ENCODE peak calls at places on chromosomes 1 and 21, in six cellular contexts. Q is SHP77, R is right lobe of liver, E is mammary epithelial cell, T is hypothalamus, I is GM04504. J is an unnamed sample.

GRCh38 chr1:35324486-35324885 is 56.0 kb downstream of the ZMYM4 start:
- DNase-seq in R (no peak), E (peak; percentile 26), Q (no peak), I (no peak), T (no peak), J (no peak)

GRCh38 chr1:13702425-13703127 is 2.6 kb downstream of the PRDM2 start:
- DNase-seq in I (no peak), R (no peak), T (no peak), E (no peak), Q (no peak), J (no peak)

GRCh38 chr1:171655215-171656116 is 3.0 kb upstream of the MYOC start:
- DNase-seq in R (peak; percentile 61), I (no peak), E (no peak), T (peak; percentile 12), Q (peak; percentile 57), J (peak; percentile 89)

GRCh38 chr1:41851589-41851988 is 67.1 kb downstream of the HIVEP3 start:
- DNase-seq in E (peak; percentile 80), I (no peak), T (no peak), R (no peak), Q (no peak), J (no peak)

GRCh38 chr1:203167026-203167912 is 8.4 kb downstream of the MYBPH start:
- DNase-seq in Q (no peak), E (no peak), R (no peak), I (no peak), T (no peak), J (no peak)

GRCh38 chr1:199029855-199030254 is 391.0 kb downstream of the PTPRC start:
- DNase-seq in R (no peak), Q (no peak), T (no peak), I (no peak), E (peak; percentile 68), J (no peak)

GRCh38 chr1:65001238-65001792 is 35.0 kb upstream of the JAK1 start:
- DNase-seq in Q (no peak), E (no peak), I (peak; percentile 15), T (no peak), R (peak; percentile 85), J (peak; percentile 87)

GRCh38 chr1:54754045-54754444 is 10.3 kb downstream of the PARS2 start:
- DNase-seq in T (no peak), R (no peak), Q (no peak), I (no peak), E (no peak), J (no peak)

GRCh38 chr1:63322248-63322943 is at the start of gene FOXD3:
- DNase-seq in I (no peak), Q (peak; percentile 3), R (peak; percentile 66), T (no peak), E (peak; percentile 25), J (no peak)

GRCh38 chr1:14467112-14467511 is 131.4 kb upstream of the KAZN start:
- DNase-seq in T (no peak), R (no peak), E (no peak), Q (no peak), I (no peak), J (no peak)

GRCh38 chr21:41681336-41681801 is 85.5 kb downstream of the RIPK4 start:
- DNase-seq in I (no peak), Q (no peak), R (no peak), E (peak; percentile 38), T (no peak), J (no peak)

GRCh38 chr21:37531402-37532042 is 164.9 kb downstream of the DYRK1A start:
- DNase-seq in Q (no peak), I (no peak), T (peak; percentile 33), R (no peak), E (no peak), J (peak; percentile 80)

GRCh38 chr1:156119503-156120209 is 5.1 kb downstream of the LMNA start:
- DNase-seq in I (no peak), T (peak; percentile 50), Q (peak; percentile 31), E (peak; percentile 74), R (no peak), J (no peak)

GRCh38 chr1:182761396-182762395 is 27.9 kb upstream of the NPL start:
- DNase-seq in E (peak; percentile 65), T (no peak), Q (no peak), R (no peak), I (no peak), J (no peak)

GRCh38 chr1:154741747-154742495 is 128.2 kb downstream of the KCNN3 start:
- DNase-seq in Q (no peak), T (no peak), I (no peak), E (no peak), R (no peak), J (no peak)

GRCh38 chr1:240572328-240572727 is 39.6 kb downstream of the GREM2 start:
- DNase-seq in E (no peak), R (no peak), I (no peak), Q (no peak), T (no peak), J (no peak)

GRCh38 chr1:226656201-226656600 is 82.9 kb downstream of the ITPKB start:
- DNase-seq in Q (peak; percentile 29), E (no peak), R (no peak), I (no peak), T (no peak), J (no peak)

GRCh38 chr1:70385477-70385876 is 25.6 kb upstream of the CTH start:
- DNase-seq in Q (no peak), E (no peak), R (no peak), I (no peak), T (no peak), J (no peak)

GRCh38 chr1:87799451-87799850 is 470.8 kb downstream of the LMO4 start:
- DNase-seq in I (no peak), Q (no peak), T (no peak), R (no peak), E (no peak), J (no peak)

GRCh38 chr1:52659356-52659755 is 26.4 kb downstream of the SHISAL2A start:
- DNase-seq in Q (no peak), E (peak; percentile 86), R (no peak), I (no peak), T (no peak), J (no peak)

GRCh38 chr1:161192476-161193465 is 6.1 kb downstream of the ADAMTS4 start:
- DNase-seq in I (no peak), Q (peak; percentile 81), R (peak; percentile 50), E (peak; percentile 48), T (peak; percentile 72), J (no peak)

GRCh38 chr1:84145051-84145450 is 980 bp downstream of the PRKACB start:
- DNase-seq in Q (no peak), E (peak; percentile 6), I (no peak), R (no peak), T (no peak), J (no peak)

GRCh38 chr1:41919764-41920397 is 1.2 kb upstream of the HIVEP3 start:
- DNase-seq in E (no peak), R (peak; percentile 33), I (no peak), T (no peak), Q (peak; percentile 94), J (no peak)

GRCh38 chr1:41558761-41559171 is 74.3 kb upstream of the EDN2 start:
- DNase-seq in E (no peak), T (no peak), R (no peak), Q (no peak), I (no peak), J (peak; percentile 86)

GRCh38 chr1:30472009-30472408 is 251.4 kb downstream of the MATN1 start:
- DNase-seq in E (no peak), Q (no peak), R (no peak), T (no peak), I (no peak), J (peak; percentile 33)

GRCh38 chr1:18103788-18104421 is 3.7 kb upstream of the IGSF21 start:
- DNase-seq in R (no peak), T (no peak), Q (no peak), I (no peak), E (no peak), J (no peak)

GRCh38 chr1:226026833-226027232 is 27.7 kb upstream of the SDE2 start:
- DNase-seq in I (no peak), T (no peak), R (no peak), E (no peak), Q (no peak), J (no peak)

GRCh38 chr1:205325334-205325884 is 3.9 kb upstream of the NUAK2 start:
- DNase-seq in I (peak; percentile 56), E (peak; percentile 73), Q (peak; percentile 63), T (peak; percentile 62), R (no peak), J (no peak)

GRCh38 chr1:40078512-40079333 is 18.3 kb downstream of the PPT1 start:
- DNase-seq in Q (peak; percentile 66), E (peak; percentile 55), R (no peak), T (peak; percentile 9), I (peak; percentile 24), J (no peak)